ENCODE peak calls at places on chromosomes 2 and 18, in nine cellular contexts. P is NT2/D1, F is heart right ventricle, B is body of pancreas, C is dermis blood vessel endothelial cell, I is nephron progenitor cell, R is cerebellum, D is hypothalamus, N is aorta. K is an unnamed sample.
A peak's percentile ranks its signal among the peaks of the same experiment; 100 is the strongest.

GRCh38 chr2:125224830-125225229 is 1199.7 kb downstream of the CNTNAP5 start:
- DNase-seq in P (no peak), F (no peak), B (no peak), C (no peak), I (no peak), R (no peak), D (no peak), N (no peak), K (no peak)

GRCh38 chr18:26867471-26867870 is 2.0 kb upstream of the AQP4 start:
- DNase-seq in P (no peak), F (no peak), B (no peak), C (no peak), I (no peak), R (peak; percentile 5), D (peak; percentile 36), N (no peak), K (no peak)

GRCh38 chr2:63712748-63713147 is 124.0 kb downstream of the MDH1 start:
- DNase-seq in P (no peak), F (no peak), B (no peak), C (no peak), I (no peak), R (no peak), D (no peak), N (no peak), K (no peak)

GRCh38 chr2:241393524-241394196 is 37.6 kb downstream of the FARP2 start:
- DNase-seq in P (no peak), F (no peak), B (no peak), C (no peak), I (no peak), R (no peak), D (no peak), N (no peak), K (no peak)

GRCh38 chr2:67760995-67761394 is 301.8 kb downstream of the C1D start:
- DNase-seq in P (no peak), F (no peak), B (no peak), C (no peak), I (no peak), R (no peak), D (no peak), N (no peak), K (no peak)

GRCh38 chr18:28078298-28078697 is 98.6 kb downstream of the CDH2 start:
- DNase-seq in P (no peak), F (no peak), B (no peak), C (no peak), I (no peak), R (no peak), D (no peak), N (no peak), K (no peak)

GRCh38 chr2:240739797-240740196 is 48.1 kb downstream of the AQP12A start:
- DNase-seq in P (no peak), F (no peak), B (no peak), C (no peak), I (no peak), R (no peak), D (no peak), N (no peak), K (no peak)

GRCh38 chr2:168455692-168456525 is at the start of gene CERS6:
- DNase-seq in P (peak; percentile 82), F (peak; percentile 96), B (peak; percentile 97), C (peak; percentile 97), I (peak; percentile 91), R (peak; percentile 95), D (peak; percentile 92), N (peak; percentile 98), K (peak; percentile 99)

GRCh38 chr2:61179701-61180639 is 18.0 kb downstream of the C2orf74 start:
- DNase-seq in P (no peak), F (peak; percentile 80), B (peak; percentile 83), C (peak; percentile 22), I (no peak), R (peak; percentile 42), D (peak; percentile 69), N (peak; percentile 88), K (peak; percentile 88)

GRCh38 chr2:179745615-179746263 is 115.7 kb downstream of the ZNF385B start:
- DNase-seq in P (no peak), F (no peak), B (no peak), C (no peak), I (no peak), R (peak; percentile 12), D (no peak), N (no peak), K (no peak)

GRCh38 chr2:64391940-64392339 is 62.0 kb upstream of the LGALSL start:
- DNase-seq in P (no peak), F (no peak), B (no peak), C (no peak), I (no peak), R (no peak), D (no peak), N (no peak), K (no peak)

GRCh38 chr2:54303631-54304030 is 47.6 kb upstream of the TSPYL6 start:
- DNase-seq in P (no peak), F (no peak), B (no peak), C (no peak), I (no peak), R (no peak), D (no peak), N (no peak), K (no peak)

GRCh38 chr2:11026286-11026921 is 114.7 kb downstream of the KCNF1 start:
- DNase-seq in P (no peak), F (no peak), B (no peak), C (no peak), I (no peak), R (no peak), D (no peak), N (no peak), K (no peak)

GRCh38 chr2:242012956-242013764 is 143.6 kb downstream of the RTP5 start:
- DNase-seq in P (no peak), F (no peak), B (no peak), C (no peak), I (no peak), R (no peak), D (no peak), N (peak; percentile 72), K (no peak)

GRCh38 chr2:129504646-129505045 is 474.8 kb upstream of the RAB6C start:
- DNase-seq in P (no peak), F (no peak), B (no peak), C (no peak), I (no peak), R (no peak), D (no peak), N (no peak), K (no peak)

GRCh38 chr18:32274307-32274706 is 84.5 kb downstream of the MEP1B start:
- DNase-seq in P (no peak), F (no peak), B (no peak), C (no peak), I (no peak), R (no peak), D (no peak), N (no peak), K (no peak)

GRCh38 chr18:80191907-80192652 is 55.2 kb downstream of the PARD6G start:
- DNase-seq in P (no peak), F (no peak), B (no peak), C (no peak), I (no peak), R (no peak), D (no peak), N (no peak), K (no peak)

GRCh38 chr2:24858996-24859395 is 61.0 kb downstream of the ADCY3 start:
- DNase-seq in P (no peak), F (no peak), B (no peak), C (no peak), I (no peak), R (no peak), D (no peak), N (no peak), K (no peak)

GRCh38 chr2:226791056-226791486 is 8.5 kb downstream of the IRS1 start:
- DNase-seq in P (no peak), F (peak; percentile 65), B (peak; percentile 73), C (peak; percentile 61), I (no peak), R (peak; percentile 72), D (peak; percentile 70), N (no peak), K (peak; percentile 74)

GRCh38 chr2:20093263-20094141 is 42.1 kb upstream of the LAPTM4A start:
- DNase-seq in P (peak; percentile 72), F (peak; percentile 63), B (peak; percentile 82), C (peak; percentile 87), I (peak; percentile 50), R (peak; percentile 34), D (no peak), N (peak; percentile 72), K (no peak)

GRCh38 chr18:54100920-54101319 is 123.5 kb downstream of the MBD2 start:
- DNase-seq in P (no peak), F (no peak), B (no peak), C (no peak), I (no peak), R (no peak), D (no peak), N (no peak), K (no peak)

GRCh38 chr2:8656160-8656641 is 25.7 kb upstream of the ID2 start:
- DNase-seq in P (no peak), F (no peak), B (no peak), C (no peak), I (no peak), R (no peak), D (no peak), N (no peak), K (no peak)

GRCh38 chr2:240728361-240728760 is 36.7 kb downstream of the AQP12A start:
- DNase-seq in P (no peak), F (no peak), B (no peak), C (no peak), I (no peak), R (no peak), D (no peak), N (no peak), K (no peak)

GRCh38 chr2:75518638-75519465 is 41.9 kb downstream of the EVA1A start:
- DNase-seq in P (no peak), F (no peak), B (no peak), C (no peak), I (no peak), R (no peak), D (no peak), N (no peak), K (no peak)

GRCh38 chr2:44245068-44245861 is 30.0 kb upstream of the SLC3A1 start:
- DNase-seq in P (no peak), F (no peak), B (peak; percentile 75), C (no peak), I (no peak), R (no peak), D (no peak), N (no peak), K (no peak)

K was measured in Right ventricle myocardium inferior.